ENCODE peak calls at places on chromosomes 12 and 14, in six cellular contexts. F, S, X, Q, A and V are unnamed samples.

GRCh38 chr14:61549425-61549824 is 145.9 kb upstream of the HIF1A start:
- DNase-seq in F (no peak), S (no peak), X (no peak), Q (no peak), A (no peak), V (no peak)

GRCh38 chr12:124217508-124217981 is 77.3 kb upstream of the RFLNA start:
- DNase-seq in F (peak; percentile 70), S (no peak), X (no peak), Q (no peak), A (no peak), V (no peak)

GRCh38 chr12:1204581-1205121 is 213.6 kb downstream of the ERC1 start:
- DNase-seq in F (no peak), S (peak; percentile 86), X (peak; percentile 30), Q (peak; percentile 74), A (peak; percentile 72), V (peak; percentile 19)

GRCh38 chr12:107519906-107520859 is 165.4 kb upstream of the PWP1 start:
- DNase-seq in F (no peak), S (no peak), X (no peak), Q (no peak), A (no peak), V (no peak)

GRCh38 chr12:94875525-94875924 is 128.0 kb downstream of the NDUFA12 start:
- DNase-seq in F (peak; percentile 55), S (peak; percentile 87), X (peak; percentile 47), Q (peak; percentile 41), A (peak; percentile 73), V (peak; percentile 5)

GRCh38 chr14:54116972-54117371 is 160.3 kb upstream of the BMP4 start:
- DNase-seq in F (no peak), S (no peak), X (peak; percentile 83), Q (peak; percentile 77), A (no peak), V (no peak)

GRCh38 chr12:70449074-70449757 is 83.1 kb downstream of the KCNMB4 start:
- DNase-seq in F (no peak), S (no peak), X (peak; percentile 63), Q (no peak), A (no peak), V (no peak)

GRCh38 chr14:75711796-75712211 is 50.8 kb downstream of the TTLL5 start:
- DNase-seq in F (peak; percentile 88), S (no peak), X (peak; percentile 90), Q (peak; percentile 46), A (no peak), V (no peak)

GRCh38 chr12:47813491-47814196 is 6.1 kb downstream of the HDAC7 start:
- DNase-seq in F (peak; percentile 53), S (peak; percentile 89), X (no peak), Q (peak; percentile 55), A (peak; percentile 88), V (no peak)

GRCh38 chr12:32502693-32503510 is 103.5 kb downstream of the FGD4 start:
- DNase-seq in F (peak; percentile 20), S (no peak), X (peak; percentile 51), Q (peak; percentile 60), A (no peak), V (no peak)

GRCh38 chr14:75769047-75769685 is 108.1 kb downstream of the TTLL5 start:
- DNase-seq in F (no peak), S (no peak), X (no peak), Q (no peak), A (no peak), V (no peak)

GRCh38 chr14:58465425-58465824 is 37.9 kb downstream of the KIAA0586 start:
- DNase-seq in F (no peak), S (no peak), X (peak; percentile 52), Q (peak; percentile 10), A (no peak), V (no peak)

GRCh38 chr12:81874166-81874565 is 115.0 kb upstream of the PPFIA2 start:
- DNase-seq in F (no peak), S (no peak), X (no peak), Q (no peak), A (no peak), V (no peak)

GRCh38 chr14:91305650-91306431 is 61.3 kb upstream of the GPR68 start:
- DNase-seq in F (no peak), S (no peak), X (no peak), Q (no peak), A (no peak), V (no peak)

GRCh38 chr12:49109631-49110172 is 945 bp downstream of the LMBR1L start:
- DNase-seq in F (no peak), S (no peak), X (no peak), Q (peak; percentile 37), A (no peak), V (no peak)

GRCh38 chr14:35533357-35534129 is 421 bp upstream of the INSM2 start:
- DNase-seq in F (peak; percentile 96), S (peak; percentile 74), X (peak; percentile 63), Q (peak; percentile 60), A (peak; percentile 48), V (no peak)

GRCh38 chr12:117105902-117106301 is 6.7 kb upstream of the TESC start:
- DNase-seq in F (no peak), S (peak; percentile 34), X (peak; percentile 94), Q (no peak), A (peak; percentile 95), V (peak; percentile 75)

GRCh38 chr14:45651906-45652305 is 398.9 kb upstream of the MIS18BP1 start:
- DNase-seq in F (no peak), S (no peak), X (no peak), Q (peak; percentile 10), A (no peak), V (no peak)

GRCh38 chr14:65303185-65303901 is 109.2 kb upstream of the FUT8 start:
- DNase-seq in F (peak; percentile 45), S (no peak), X (peak; percentile 60), Q (no peak), A (no peak), V (no peak)

GRCh38 chr12:83537428-83538053 is 850.8 kb downstream of the TMTC2 start:
- DNase-seq in F (no peak), S (no peak), X (peak; percentile 1), Q (no peak), A (no peak), V (no peak)

GRCh38 chr12:112169966-112170365 is 44.6 kb downstream of the TRAFD1 start:
- DNase-seq in F (no peak), S (no peak), X (no peak), Q (no peak), A (no peak), V (no peak)

GRCh38 chr12:124004233-124004875 is 31.3 kb downstream of the ZNF664 start:
- DNase-seq in F (no peak), S (no peak), X (no peak), Q (no peak), A (no peak), V (no peak)

GRCh38 chr12:52067081-52067374 is 2.8 kb upstream of the ATG101 start:
- DNase-seq in F (no peak), S (no peak), X (no peak), Q (no peak), A (no peak), V (no peak)

GRCh38 chr14:23470947-23471346 is 1.4 kb downstream of the NGDN start:
- DNase-seq in F (no peak), S (no peak), X (no peak), Q (no peak), A (no peak), V (no peak)
- H3K4me2 ChIP-seq in F (peak overlapping the region; percentile 91), S (peak overlapping the region; percentile 66), X (peak overlapping the region; percentile 87), Q (no peak overlapping the region), A (no peak overlapping the region), V (peak overlapping the region; percentile 89)

GRCh38 chr12:3677609-3678008 is 75.3 kb downstream of the CRACR2A start:
- DNase-seq in F (no peak), S (no peak), X (no peak), Q (no peak), A (no peak), V (peak; percentile 7)

GRCh38 chr12:3683670-3684069 is 69.2 kb downstream of the CRACR2A start:
- DNase-seq in F (no peak), S (no peak), X (peak; percentile 55), Q (no peak), A (no peak), V (no peak)

GRCh38 chr12:3681595-3681921 is 71.4 kb downstream of the CRACR2A start:
- DNase-seq in F (no peak), S (no peak), X (no peak), Q (no peak), A (no peak), V (no peak)

GRCh38 chr12:3679831-3680230 is 73.1 kb downstream of the CRACR2A start:
- DNase-seq in F (no peak), S (no peak), X (no peak), Q (no peak), A (no peak), V (no peak)

DNA sequence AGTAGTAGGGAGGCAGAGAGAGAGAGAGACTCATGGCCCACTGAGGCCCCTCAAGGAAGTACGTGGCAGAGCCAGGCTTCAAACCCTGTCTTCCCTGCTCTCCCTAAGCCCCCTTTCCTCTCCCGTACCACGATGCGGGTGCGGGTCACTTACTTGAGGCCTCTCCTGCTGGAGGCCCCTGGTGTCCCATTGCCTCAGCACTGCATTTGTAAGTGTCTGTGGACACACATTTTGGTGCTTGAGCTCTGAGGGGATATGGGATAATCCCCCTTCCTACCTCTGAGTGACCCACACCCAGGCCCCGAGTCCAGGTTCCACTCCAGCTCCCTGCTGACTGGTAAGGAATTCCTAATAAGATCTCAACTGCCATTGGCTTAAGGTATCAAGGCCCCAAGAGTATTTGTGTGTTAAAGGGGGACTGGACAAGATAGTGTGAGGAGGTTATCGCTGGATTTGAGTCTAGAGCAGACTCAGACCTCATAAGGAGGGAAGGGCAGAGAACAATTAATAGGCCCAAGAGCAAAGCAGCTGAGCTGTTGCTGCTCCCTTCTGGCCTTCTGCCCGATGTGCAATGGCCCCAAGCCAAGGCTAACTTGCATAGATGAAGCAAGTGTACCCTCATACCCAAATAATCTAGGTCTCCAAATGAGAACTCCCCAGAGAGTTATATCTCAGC is 71.9 kb downstream of the CRACR2A start:
- DNase-seq in F (peak; percentile 53), S (no peak), X (peak; percentile 14), Q (peak; percentile 61), A (no peak), V (no peak)
- TF ChIP-seq CTCF in F (peak; percentile 53), S (no peak), X (peak; percentile 33), Q (no peak), A (no peak), V (no peak)

GRCh38 chr12:63918788-63919300 is 74.3 kb downstream of the SRGAP1 start:
- DNase-seq in F (no peak), S (no peak), X (peak; percentile 74), Q (peak; percentile 81), A (no peak), V (no peak)
- H3K4me2 ChIP-seq in F (no peak overlapping the region), S (no peak overlapping the region), X (peak overlapping the region; percentile 63), Q (peak overlapping the region; percentile 61), A (no peak overlapping the region), V (no peak overlapping the region)

GRCh38 chr12:54460317-54460935 is 13.0 kb downstream of the GTSF1 start:
- DNase-seq in F (no peak), S (no peak), X (no peak), Q (no peak), A (no peak), V (no peak)
- TF ChIP-seq CTCF in F (no peak), S (peak; percentile 30), X (no peak), Q (no peak), A (no peak), V (peak; percentile 19)

DNA sequence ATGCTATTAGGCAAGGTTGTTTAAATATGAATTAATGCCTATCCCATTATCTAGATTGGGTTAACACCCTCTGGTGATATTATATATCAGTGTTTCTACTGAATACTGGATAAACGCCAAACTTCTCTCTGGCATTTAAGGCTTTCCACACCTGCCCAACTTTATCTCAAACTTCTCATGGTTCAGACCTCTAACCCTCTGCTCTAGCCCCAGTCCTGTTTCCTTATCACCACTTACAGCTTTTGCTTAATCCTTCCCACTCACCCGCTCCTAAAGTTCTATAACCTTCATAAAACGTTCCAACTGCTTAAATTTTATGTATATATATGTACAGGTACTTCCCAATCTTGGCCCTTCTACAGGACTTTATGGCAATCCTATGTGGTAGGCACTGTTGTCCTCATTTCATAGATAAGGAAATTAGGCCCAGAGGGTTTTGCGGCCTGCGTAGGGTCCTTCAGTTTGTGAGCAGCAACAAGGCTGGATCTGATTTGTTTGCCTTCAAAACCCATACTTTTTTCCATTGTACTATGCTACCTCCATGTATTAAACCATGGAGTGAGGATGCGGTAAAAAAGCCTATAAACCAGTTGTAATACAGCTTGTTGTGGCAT is 1.2 kb downstream of the LPCAT3 start:
- DNase-seq in F (no peak), S (no peak), X (no peak), Q (no peak), A (no peak), V (no peak)
- H3K4me2 ChIP-seq in F (peak overlapping the region; percentile 91), S (peak overlapping the region; percentile 89), X (peak overlapping the region; percentile 88), Q (peak overlapping the region; percentile 92), A (peak overlapping the region; percentile 81), V (peak overlapping the region; percentile 92)